ENCODE peak calls at places on chromosomes 2 and 18, in six cellular contexts. W is neural progenitor cell, Z is lung, I is SK-N-SH, D is stomach, P is fibroblast of lung. T is an unnamed sample. For H3K36me3 and H3K27me3, the result is how much of the 10 kb centered on the place peaks cover.

GRCh38 chr18:449374-449773 is 51.1 kb downstream of the COLEC12 start:
- DNase-seq in W (peak), Z (peak), I (no peak), D (peak), P (no peak), T (no peak)

GRCh38 chr2:200050921-200051620 is 95.7 kb downstream of the MAIP1 start:
- DNase-seq in W (no peak), Z (no peak), I (no peak), D (no peak), P (no peak), T (no peak)

GRCh38 chr2:224952942-224953657 is 89.2 kb downstream of the DOCK10 start:
- DNase-seq in W (no peak), Z (peak), I (no peak), D (no peak), P (no peak), T (no peak)

GRCh38 chr2:231190531-231191197 is 7.8 kb upstream of the ARMC9 start:
- DNase-seq in W (peak), Z (no peak), I (no peak), D (peak), P (peak), T (peak)

GRCh38 chr2:239156516-239157265 is 244.1 kb downstream of the HDAC4 start:
- DNase-seq in W (no peak), Z (no peak), I (peak), D (peak), P (no peak), T (no peak)

GRCh38 chr2:134261398-134262131 is 7.7 kb downstream of the MGAT5 start:
- DNase-seq in W (peak), Z (no peak), I (no peak), D (no peak), P (no peak), T (peak)

GRCh38 chr18:261398-262073 is 6.3 kb downstream of the THOC1 start:
- DNase-seq in W (no peak), Z (no peak), I (no peak), D (no peak), P (peak), T (no peak)

GRCh38 chr2:67574230-67574629 is 177.1 kb downstream of the ETAA1 start:
- DNase-seq in W (no peak), Z (no peak), I (no peak), D (no peak), P (peak), T (no peak)

GRCh38 chr2:238974061-238974460 is 126.2 kb downstream of the TWIST2 start:
- DNase-seq in W (no peak), Z (no peak), I (no peak), D (no peak), P (peak), T (no peak)

GRCh38 chr2:202564226-202564625 is 70.5 kb upstream of the FAM117B start:
- DNase-seq in W (no peak), Z (no peak), I (no peak), D (no peak), P (no peak), T (no peak)

GRCh38 chr2:234980476-234981187 is 28.8 kb downstream of the SH3BP4 start:
- DNase-seq in W (no peak), Z (no peak), I (no peak), D (peak), P (peak), T (no peak)

GRCh38 chr2:195498176-195498575 is 158.8 kb upstream of the SLC39A10 start:
- DNase-seq in W (peak), Z (peak), I (no peak), D (peak), P (peak), T (peak)

GRCh38 chr18:44458777-44459176 is 221.9 kb upstream of the SETBP1 start:
- DNase-seq in W (no peak), Z (no peak), I (no peak), D (no peak), P (peak), T (no peak)

GRCh38 chr18:71598374-71598773 is 945.8 kb downstream of the CBLN2 start:
- DNase-seq in W (no peak), Z (no peak), I (no peak), D (no peak), P (peak), T (no peak)

GRCh38 chr2:72150961-72151356 is 3.3 kb upstream of the CYP26B1 start:
- DNase-seq in W (no peak), Z (peak), I (no peak), D (peak), P (no peak), T (no peak)

GRCh38 chr2:25817630-25818029 is 60.7 kb downstream of the ASXL2 start:
- DNase-seq in W (no peak), Z (no peak), I (no peak), D (no peak), P (no peak), T (no peak)

GRCh38 chr2:157442136-157442535 is 1.8 kb downstream of the CYTIP start:
- DNase-seq in W (no peak), Z (no peak), I (no peak), D (no peak), P (no peak), T (no peak)

GRCh38 chr18:4748975-4749374 is 293.9 kb upstream of the DLGAP1 start:
- DNase-seq in W (no peak), Z (no peak), I (no peak), D (no peak), P (no peak), T (no peak)

GRCh38 chr2:230713331-230714121 is 884 bp downstream of the CAB39 start:
- DNase-seq in W (peak), Z (peak), I (peak), D (peak), P (peak), T (peak)

GRCh38 chr2:55891671-55892071 is 31.9 kb downstream of the EFEMP1 start:
- DNase-seq in W (no peak), Z (no peak), I (no peak), D (no peak), P (peak), T (no peak)

GRCh38 chr2:218701806-218702205 is 8.8 kb upstream of the TTLL4 start:
- DNase-seq in W (no peak), Z (no peak), I (no peak), D (no peak), P (peak), T (no peak)

GRCh38 chr2:101328474-101329007 is 20.0 kb upstream of the RNF149 start:
- DNase-seq in W (no peak), Z (peak), I (no peak), D (no peak), P (peak), T (no peak)

GRCh38 chr2:101961287-101962242 is 30.2 kb upstream of the IL1R2 start:
- DNase-seq in W (no peak), Z (peak), I (no peak), D (peak), P (peak), T (no peak)

GRCh38 chr2:127884436-127884835 is 1.3 kb downstream of the AMMECR1L start:
- DNase-seq in W (peak), Z (no peak), I (no peak), D (no peak), P (peak), T (no peak)

GRCh38 chr2:222292113-222292737 is 6.6 kb downstream of the PAX3 start:
- DNase-seq in W (peak), Z (no peak), I (no peak), D (no peak), P (no peak), T (no peak)

GRCh38 chr2:54773838-54774237 is 50.4 kb downstream of the EML6 start:
- DNase-seq in W (peak), Z (no peak), I (no peak), D (no peak), P (peak), T (no peak)

GRCh38 chr2:86790828-86791561 is at the start of gene CD8A:
- DNase-seq in W (peak), Z (no peak), I (peak), D (no peak), P (no peak), T (peak)
- H3K4me3 ChIP-seq in W (peak), Z (no peak), I (peak), D (peak), P (no peak), T (peak)

DNA sequence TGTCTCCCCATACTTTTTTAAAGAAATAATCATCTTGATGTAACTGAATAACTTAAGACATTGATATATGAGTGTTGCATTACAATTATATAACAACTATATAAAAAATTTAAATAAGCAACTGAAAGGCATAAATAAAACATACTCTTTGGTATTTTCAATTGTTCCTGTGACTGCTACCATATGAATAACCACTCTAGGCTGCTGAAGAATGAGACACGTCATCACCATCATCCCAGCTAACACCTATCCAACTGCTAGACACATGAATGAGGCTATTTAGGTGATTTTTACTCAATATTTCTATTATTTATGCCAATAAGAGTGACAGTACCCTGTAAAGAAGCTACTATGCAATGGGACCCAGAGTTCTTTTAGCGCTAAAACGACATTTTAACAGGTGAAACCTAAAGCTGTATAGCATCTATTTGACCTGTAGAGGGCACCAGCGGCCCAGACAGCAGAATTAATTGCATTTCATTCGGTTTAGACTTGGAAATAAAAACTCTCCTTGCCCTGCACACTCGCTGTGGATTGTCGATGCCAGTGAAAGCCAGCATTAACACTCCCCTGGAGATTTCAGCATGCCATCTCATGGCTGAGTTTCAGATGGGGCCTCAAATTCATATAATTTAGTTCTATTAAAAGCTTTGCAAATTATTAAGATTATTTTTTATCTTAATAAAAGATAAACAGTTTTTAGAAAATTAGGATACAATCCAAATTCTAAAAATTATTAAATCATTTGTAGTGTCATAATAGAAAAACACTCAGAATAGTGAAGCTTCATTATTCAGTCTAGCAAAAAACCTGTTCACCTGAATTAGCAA is 89.4 kb upstream of the MAP2 start:
- DNase-seq in W (peak), Z (peak), I (peak), D (peak), P (peak), T (peak)
- H3K36me3 ChIP-seq in W (under half), Z (under half), I (under half), D (under half), P (under half), T (under half)

GRCh38 chr18:57805117-57805516 is 2.0 kb upstream of the ATP8B1 start:
- DNase-seq in W (no peak), Z (no peak), I (no peak), D (no peak), P (no peak), T (no peak)
- H3K27me3 ChIP-seq in W (half or more), Z (under half), I (under half), D (under half), P (under half), T (under half)

DNA sequence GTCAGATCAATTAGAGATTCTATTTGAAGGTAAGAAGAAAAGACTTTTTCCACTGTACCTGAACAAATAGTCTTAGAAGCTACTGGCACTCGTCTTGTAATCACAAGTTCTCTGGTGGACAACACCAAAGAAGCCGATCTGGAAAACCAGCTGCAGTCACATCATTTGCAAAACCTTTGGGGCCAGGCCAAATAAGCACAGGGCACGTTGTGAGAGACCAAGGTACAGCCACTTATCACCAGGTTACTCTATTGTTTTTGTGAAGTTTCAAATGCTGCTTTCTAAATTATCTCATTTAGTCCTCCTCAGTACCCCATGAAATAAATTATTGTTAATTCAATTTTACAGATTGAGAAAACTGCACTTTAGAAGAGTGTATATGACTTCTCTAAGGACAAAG is 18.5 kb downstream of the ROCK1 start:
- DNase-seq in W (no peak), Z (no peak), I (no peak), D (no peak), P (no peak), T (no peak)
- H3K4me3 ChIP-seq in W (no peak), Z (no peak), I (no peak), D (no peak), P (no peak), T (no peak)

DNA sequence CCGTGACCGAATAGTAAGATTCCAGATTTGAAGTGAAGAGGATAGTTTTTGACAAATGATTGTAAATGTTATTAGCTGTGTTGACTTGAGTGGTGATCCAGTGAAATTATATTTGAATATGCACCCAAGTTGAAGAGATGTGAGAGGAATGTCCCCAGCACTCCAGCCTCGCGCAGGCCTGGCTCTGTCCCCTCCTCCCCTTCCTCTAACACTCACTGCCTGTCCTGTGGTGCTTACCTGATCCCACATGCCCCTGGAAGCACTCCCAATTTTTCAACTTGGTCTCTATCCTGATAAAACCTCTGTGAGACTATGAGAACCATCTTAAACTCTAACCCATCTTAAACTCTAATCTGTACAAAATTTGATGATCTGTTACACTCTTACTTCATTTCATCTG is 154.7 kb upstream of the LRP1B start:
- DNase-seq in W (no peak), Z (no peak), I (no peak), D (no peak), P (no peak), T (peak)
- H3K36me3 ChIP-seq in W (under half), Z (under half), I (under half), D (under half), P (under half), T (under half)

T was measured in H7.